ENCODE peak calls at places on chromosome 12, in four cellular contexts. O is Karpas-422, G is astrocyte, C is neural progenitor cell. L is an unnamed sample. For H3K4me1, the result is how much of the 10 kb centered on the place peaks cover.

GRCh38 chr12:24191117-24191516 is 241.6 kb upstream of the SOX5 start:
- DNase-seq in O (no peak), G (no peak), C (peak), L (no peak)

GRCh38 chr12:104357431-104357952 is 54.0 kb downstream of the EID3 start:
- DNase-seq in O (no peak), G (peak), C (no peak), L (no peak)

GRCh38 chr12:78018146-78018910 is 187.6 kb downstream of the NAV3 start:
- DNase-seq in O (no peak), G (peak), C (peak), L (peak)

GRCh38 chr12:13241833-13242232 is 45.3 kb downstream of the EMP1 start:
- DNase-seq in O (no peak), G (no peak), C (no peak), L (peak)

GRCh38 chr12:54337854-54338650 is 13.1 kb downstream of the COPZ1 start:
- DNase-seq in O (no peak), G (no peak), C (no peak), L (no peak)

GRCh38 chr12:20442322-20442721 is 74.0 kb downstream of the PDE3A start:
- DNase-seq in O (no peak), G (no peak), C (no peak), L (no peak)

GRCh38 chr12:88235183-88235833 is 93.2 kb downstream of the TMTC3 start:
- DNase-seq in O (peak), G (no peak), C (no peak), L (no peak)

GRCh38 chr12:121590476-121591143 is 9.8 kb upstream of the KDM2B start:
- DNase-seq in O (peak), G (peak), C (peak), L (no peak)

GRCh38 chr12:18643673-18644072 is 94.1 kb downstream of the PLCZ1 start:
- DNase-seq in O (no peak), G (peak), C (no peak), L (peak)

GRCh38 chr12:118290130-118290529 is 82.6 kb downstream of the TAOK3 start:
- DNase-seq in O (no peak), G (peak), C (no peak), L (peak)

GRCh38 chr12:114369088-114369487 is 36.9 kb downstream of the TBX5 start:
- DNase-seq in O (no peak), G (no peak), C (no peak), L (no peak)
- H3K4me3 ChIP-seq in O (no peak), G (no peak), C (no peak), L (no peak)

GRCh38 chr12:107027304-107028053 is 40.5 kb upstream of the MTERF2 start:
- DNase-seq in O (no peak), G (peak), C (no peak), L (peak)
- H3K4me1 ChIP-seq in O (under half), G (under half), C (under half), L (under half)

DNA sequence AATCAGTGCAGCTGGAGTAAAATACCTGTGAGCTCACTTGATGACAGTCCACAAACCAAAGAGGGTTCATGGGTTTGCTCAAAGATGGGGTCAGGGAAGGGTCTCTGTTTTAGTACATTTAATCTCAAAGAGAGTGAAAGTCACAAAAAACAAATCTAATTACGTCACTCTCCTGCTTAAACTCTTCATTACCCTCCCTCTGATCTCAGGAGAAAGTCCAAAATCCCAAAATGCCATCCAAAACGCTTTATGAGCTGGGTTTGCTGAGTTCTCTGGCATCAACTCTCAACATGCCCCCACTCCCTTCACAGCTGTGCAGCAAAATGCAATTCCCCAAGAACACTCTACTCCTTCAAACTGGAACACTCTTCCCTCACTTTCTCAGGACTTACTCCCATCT is 40.4 kb upstream of the LGR5 start:
- DNase-seq in O (no peak), G (no peak), C (no peak), L (no peak)
- H2AFZ ChIP-seq in O (no peak), G (no peak), C (no peak), L (no peak)

GRCh38 chr12:69241444-69242092 is 2.2 kb downstream of the CPSF6 start:
- DNase-seq in O (no peak), G (no peak), C (no peak), L (no peak)
- H3K4me3 ChIP-seq in O (peak), G (peak), C (peak), L (peak)

DNA sequence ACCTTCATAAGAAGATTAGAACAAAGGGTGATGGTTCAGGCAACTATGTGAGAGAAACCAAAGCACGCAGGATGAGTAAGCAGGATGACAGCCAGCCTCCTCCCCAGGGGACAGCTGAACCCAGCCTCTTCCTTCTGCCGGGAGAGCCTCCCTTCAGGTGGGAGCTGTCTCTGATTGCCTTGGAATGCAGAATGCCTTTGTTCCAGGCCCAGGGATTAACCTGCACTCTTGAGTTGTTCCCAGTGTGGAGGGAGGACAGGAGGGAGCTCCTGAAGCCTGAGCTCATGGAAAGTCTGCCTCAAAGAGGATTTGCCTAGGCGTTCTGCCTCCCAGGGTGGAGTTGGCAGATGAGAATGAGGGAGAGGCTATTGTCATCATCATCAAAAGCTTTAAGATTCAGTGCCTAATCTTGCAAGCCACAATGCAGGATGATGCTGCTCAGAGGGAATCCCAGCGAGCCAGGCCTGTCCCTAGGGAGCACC is 3.6 kb upstream of the KRT6A start:
- DNase-seq in O (no peak), G (peak), C (peak), L (no peak)
- H3K4me1 ChIP-seq in O (under half), G (under half), C (under half), L (under half)

DNA sequence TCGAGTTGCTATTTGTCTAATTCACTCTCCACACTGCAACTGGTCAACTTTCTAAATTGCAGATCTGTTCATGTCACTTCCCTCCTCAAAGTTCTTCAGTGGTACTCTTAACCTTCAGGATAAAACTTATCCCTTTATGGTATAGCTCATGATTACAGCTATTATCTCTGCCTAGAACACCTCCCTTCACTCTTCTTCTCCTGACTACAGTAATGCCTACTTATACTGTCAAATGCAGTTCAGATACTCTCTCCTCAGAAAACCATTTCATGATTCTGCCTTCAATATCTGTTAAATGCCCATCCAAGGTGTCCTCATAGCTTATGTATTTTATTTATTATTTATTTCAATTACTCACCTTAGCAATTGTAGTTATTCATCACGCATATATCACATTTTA is 85.5 kb downstream of the FAR2 start:
- DNase-seq in O (no peak), G (no peak), C (no peak), L (no peak)
- H2AFZ ChIP-seq in O (no peak), G (no peak), C (no peak), L (no peak)